ENCODE peak calls at places on chromosome 14, in ten cellular contexts. F is Ammon's horn; E is small intestine; Y is activated gamma-delta T cell; L is AG08395; T is astrocyte of the cerebellum; C is activated T-helper 1 cell treated with anti-CD3 and anti-CD28 coated beads, Interleukin-2, amount 50 U/mL, for 16 hours; G is progenitor cell of endocrine pancreas; U is SW 1271; H is mammary epithelial cell. P is an unnamed sample.

GRCh38 chr14:67574806-67575205 is 25.3 kb downstream of the PIGH start:
- DNase-seq in G (no peak), H (no peak), E (no peak), L (no peak), T (no peak), C (no peak), F (no peak), Y (no peak), U (no peak), P (no peak)

GRCh38 chr14:49702725-49703124 is 9.8 kb downstream of the KLHDC1 start:
- DNase-seq in G (no peak), E (no peak), F (no peak), H (no peak), Y (no peak), L (no peak), U (no peak), T (peak; percentile 53), C (no peak), P (no peak)

GRCh38 chr14:31208546-31209424 is 1.2 kb upstream of the HECTD1 start:
- DNase-seq in G (no peak), F (no peak), C (peak; percentile 3), Y (no peak), H (no peak), T (no peak), U (no peak), E (no peak), L (no peak), P (no peak)

GRCh38 chr14:101116486-101117130 is 213.1 kb upstream of the RTL1 start:
- DNase-seq in T (no peak), H (no peak), Y (no peak), G (no peak), C (no peak), E (no peak), L (no peak), F (no peak), U (no peak), P (no peak)

GRCh38 chr14:31154956-31155355 is 52.6 kb downstream of the HECTD1 start:
- DNase-seq in H (no peak), Y (no peak), L (no peak), F (no peak), G (no peak), C (no peak), T (no peak), U (no peak), E (no peak), P (no peak)

GRCh38 chr14:96797943-96798349 is 764 bp downstream of the VRK1 start:
- DNase-seq in U (no peak), C (peak; percentile 0), G (no peak), T (no peak), L (no peak), F (no peak), H (no peak), Y (no peak), E (no peak), P (no peak)

GRCh38 chr14:56487090-56487667 is 92.4 kb upstream of the TMEM260 start:
- DNase-seq in U (no peak), H (peak; percentile 1), Y (no peak), T (peak; percentile 4), G (no peak), L (peak; percentile 6), E (peak; percentile 6), F (peak; percentile 18), C (no peak), P (no peak)

GRCh38 chr14:100586520-100587247 is 533 bp downstream of the BEGAIN start:
- DNase-seq in E (peak; percentile 28), Y (no peak), H (peak; percentile 75), L (no peak), C (no peak), G (no peak), U (no peak), T (no peak), F (peak; percentile 56), P (no peak)

GRCh38 chr14:68144051-68144681 is 324.6 kb downstream of the RAD51B start:
- DNase-seq in L (no peak), T (no peak), F (no peak), H (peak; percentile 48), G (no peak), C (no peak), U (no peak), E (peak; percentile 63), Y (no peak), P (no peak)

GRCh38 chr14:67618617-67619063 is 1.1 kb upstream of the ARG2 start:
- DNase-seq in F (peak; percentile 58), H (peak; percentile 62), T (peak; percentile 74), E (peak; percentile 74), C (no peak), Y (no peak), L (peak; percentile 80), U (peak; percentile 18), G (no peak), P (peak; percentile 78)

GRCh38 chr14:77620222-77620865 is 3.9 kb upstream of the SPTLC2 start:
- DNase-seq in F (peak; percentile 11), Y (no peak), U (no peak), G (no peak), L (no peak), E (no peak), H (no peak), T (no peak), C (no peak), P (no peak)

GRCh38 chr14:33356167-33356566 is 417.5 kb downstream of the NPAS3 start:
- DNase-seq in H (no peak), T (no peak), E (no peak), G (no peak), C (no peak), L (no peak), U (no peak), Y (no peak), F (no peak), P (no peak)

GRCh38 chr14:25041898-25042297 is 8.0 kb downstream of the STXBP6 start:
- DNase-seq in C (no peak), F (no peak), U (no peak), Y (no peak), L (no peak), H (no peak), E (peak; percentile 48), G (no peak), T (no peak), P (no peak)

GRCh38 chr14:91636604-91637003 is 95.3 kb downstream of the CATSPERB start:
- DNase-seq in E (no peak), U (no peak), H (peak; percentile 29), T (no peak), Y (no peak), F (no peak), G (no peak), C (no peak), L (peak; percentile 20), P (no peak)

P was measured in brain microvascular endothelial cell.